ENCODE peak calls at places on chromosomes 1 and 21, in ten cellular contexts. One of them, this sample, is unnamed.

GRCh38 chr1:25813734-25814471 is 5.9 kb upstream of the MTFR1L start:
- DNase-seq in stimulated activated CD4-positive, alpha-beta T cell treated with anti-CD3 and anti-CD28 coated beads, TNF-alpha, amount 100 ng/mL, for 24 hours: no peak
- DNase-seq in activated CD4-positive, alpha-beta memory T cell treated with anti-CD3 and anti-CD28 coated beads, Interleukin-2, amount 10 ng/mL, durations not matched to agents 7 days and 5 days: no peak
- DNase-seq in iPS-NIHi11: no peak
- DNase-seq in H7: peak
- DNase-seq in naive thymus-derived CD8-positive, alpha-beta T cell: no peak
- DNase-seq in aorta: no peak
- DNase-seq in activated T-cell treated with anti-CD3 and anti-CD28 coated beads for 1 hour: no peak
- DNase-seq in cortex of kidney: no peak
- DNase-seq in amniotic stem cell: no peak
- DNase-seq in this sample: no peak

GRCh38 chr1:53197301-53198205 is 929 bp downstream of the CPT2 start:
- DNase-seq in stimulated activated CD4-positive, alpha-beta T cell treated with anti-CD3 and anti-CD28 coated beads, TNF-alpha, amount 100 ng/mL, for 24 hours: no peak
- DNase-seq in naive thymus-derived CD8-positive, alpha-beta T cell: no peak
- DNase-seq in H7: peak
- DNase-seq in activated T-cell treated with anti-CD3 and anti-CD28 coated beads for 1 hour: no peak
- DNase-seq in amniotic stem cell: no peak
- DNase-seq in iPS-NIHi11: peak
- DNase-seq in aorta: no peak
- DNase-seq in activated CD4-positive, alpha-beta memory T cell treated with anti-CD3 and anti-CD28 coated beads, Interleukin-2, amount 10 ng/mL, durations not matched to agents 7 days and 5 days: no peak
- DNase-seq in cortex of kidney: no peak
- DNase-seq in this sample: peak

GRCh38 chr1:235917267-235917811 is 50.6 kb upstream of the LYST start:
- DNase-seq in aorta: peak
- DNase-seq in activated CD4-positive, alpha-beta memory T cell treated with anti-CD3 and anti-CD28 coated beads, Interleukin-2, amount 10 ng/mL, durations not matched to agents 7 days and 5 days: peak
- DNase-seq in stimulated activated CD4-positive, alpha-beta T cell treated with anti-CD3 and anti-CD28 coated beads, TNF-alpha, amount 100 ng/mL, for 24 hours: peak
- DNase-seq in cortex of kidney: no peak
- DNase-seq in H7: no peak
- DNase-seq in activated T-cell treated with anti-CD3 and anti-CD28 coated beads for 1 hour: peak
- DNase-seq in naive thymus-derived CD8-positive, alpha-beta T cell: peak
- DNase-seq in iPS-NIHi11: no peak
- DNase-seq in amniotic stem cell: peak
- DNase-seq in this sample: peak

GRCh38 chr1:61050541-61051454 is 31.6 kb upstream of the NFIA start:
- DNase-seq in H7: peak
- DNase-seq in stimulated activated CD4-positive, alpha-beta T cell treated with anti-CD3 and anti-CD28 coated beads, TNF-alpha, amount 100 ng/mL, for 24 hours: no peak
- DNase-seq in activated CD4-positive, alpha-beta memory T cell treated with anti-CD3 and anti-CD28 coated beads, Interleukin-2, amount 10 ng/mL, durations not matched to agents 7 days and 5 days: no peak
- DNase-seq in amniotic stem cell: no peak
- DNase-seq in cortex of kidney: no peak
- DNase-seq in activated T-cell treated with anti-CD3 and anti-CD28 coated beads for 1 hour: no peak
- DNase-seq in iPS-NIHi11: peak
- DNase-seq in naive thymus-derived CD8-positive, alpha-beta T cell: peak
- DNase-seq in aorta: peak
- DNase-seq in this sample: peak

GRCh38 chr1:223363856-223364684 is at the start of gene SUSD4:
- DNase-seq in amniotic stem cell: no peak
- DNase-seq in iPS-NIHi11: peak
- DNase-seq in H7: peak
- DNase-seq in activated T-cell treated with anti-CD3 and anti-CD28 coated beads for 1 hour: peak
- DNase-seq in naive thymus-derived CD8-positive, alpha-beta T cell: peak
- DNase-seq in stimulated activated CD4-positive, alpha-beta T cell treated with anti-CD3 and anti-CD28 coated beads, TNF-alpha, amount 100 ng/mL, for 24 hours: peak
- DNase-seq in aorta: no peak
- DNase-seq in activated CD4-positive, alpha-beta memory T cell treated with anti-CD3 and anti-CD28 coated beads, Interleukin-2, amount 10 ng/mL, durations not matched to agents 7 days and 5 days: peak
- DNase-seq in cortex of kidney: peak
- DNase-seq in this sample: no peak

GRCh38 chr1:2103901-2104590 is 53.8 kb downstream of the PRKCZ start:
- DNase-seq in aorta: peak
- DNase-seq in activated CD4-positive, alpha-beta memory T cell treated with anti-CD3 and anti-CD28 coated beads, Interleukin-2, amount 10 ng/mL, durations not matched to agents 7 days and 5 days: no peak
- DNase-seq in cortex of kidney: no peak
- DNase-seq in activated T-cell treated with anti-CD3 and anti-CD28 coated beads for 1 hour: no peak
- DNase-seq in H7: no peak
- DNase-seq in naive thymus-derived CD8-positive, alpha-beta T cell: no peak
- DNase-seq in stimulated activated CD4-positive, alpha-beta T cell treated with anti-CD3 and anti-CD28 coated beads, TNF-alpha, amount 100 ng/mL, for 24 hours: no peak
- DNase-seq in amniotic stem cell: no peak
- DNase-seq in iPS-NIHi11: no peak
- DNase-seq in this sample: no peak

GRCh38 chr1:160001440-160001839 is 30.4 kb downstream of the PIGM start:
- DNase-seq in stimulated activated CD4-positive, alpha-beta T cell treated with anti-CD3 and anti-CD28 coated beads, TNF-alpha, amount 100 ng/mL, for 24 hours: no peak
- DNase-seq in activated CD4-positive, alpha-beta memory T cell treated with anti-CD3 and anti-CD28 coated beads, Interleukin-2, amount 10 ng/mL, durations not matched to agents 7 days and 5 days: no peak
- DNase-seq in iPS-NIHi11: no peak
- DNase-seq in activated T-cell treated with anti-CD3 and anti-CD28 coated beads for 1 hour: no peak
- DNase-seq in H7: no peak
- DNase-seq in amniotic stem cell: no peak
- DNase-seq in cortex of kidney: no peak
- DNase-seq in naive thymus-derived CD8-positive, alpha-beta T cell: no peak
- DNase-seq in aorta: no peak
- DNase-seq in this sample: no peak

GRCh38 chr21:38832664-38833063 is 26.9 kb downstream of the ETS2 start:
- DNase-seq in stimulated activated CD4-positive, alpha-beta T cell treated with anti-CD3 and anti-CD28 coated beads, TNF-alpha, amount 100 ng/mL, for 24 hours: no peak
- DNase-seq in H7: no peak
- DNase-seq in iPS-NIHi11: no peak
- DNase-seq in naive thymus-derived CD8-positive, alpha-beta T cell: no peak
- DNase-seq in aorta: no peak
- DNase-seq in cortex of kidney: no peak
- DNase-seq in activated CD4-positive, alpha-beta memory T cell treated with anti-CD3 and anti-CD28 coated beads, Interleukin-2, amount 10 ng/mL, durations not matched to agents 7 days and 5 days: no peak
- DNase-seq in amniotic stem cell: no peak
- DNase-seq in activated T-cell treated with anti-CD3 and anti-CD28 coated beads for 1 hour: no peak
- DNase-seq in this sample: no peak

GRCh38 chr1:178004926-178005391 is 35.1 kb upstream of the SEC16B start:
- DNase-seq in stimulated activated CD4-positive, alpha-beta T cell treated with anti-CD3 and anti-CD28 coated beads, TNF-alpha, amount 100 ng/mL, for 24 hours: no peak
- DNase-seq in iPS-NIHi11: no peak
- DNase-seq in H7: no peak
- DNase-seq in activated CD4-positive, alpha-beta memory T cell treated with anti-CD3 and anti-CD28 coated beads, Interleukin-2, amount 10 ng/mL, durations not matched to agents 7 days and 5 days: no peak
- DNase-seq in naive thymus-derived CD8-positive, alpha-beta T cell: no peak
- DNase-seq in aorta: no peak
- DNase-seq in amniotic stem cell: no peak
- DNase-seq in cortex of kidney: no peak
- DNase-seq in activated T-cell treated with anti-CD3 and anti-CD28 coated beads for 1 hour: no peak
- DNase-seq in this sample: no peak

GRCh38 chr1:109275706-109276345 is 7.1 kb downstream of the PSRC1 start:
- DNase-seq in activated CD4-positive, alpha-beta memory T cell treated with anti-CD3 and anti-CD28 coated beads, Interleukin-2, amount 10 ng/mL, durations not matched to agents 7 days and 5 days: no peak
- DNase-seq in iPS-NIHi11: no peak
- DNase-seq in cortex of kidney: no peak
- DNase-seq in stimulated activated CD4-positive, alpha-beta T cell treated with anti-CD3 and anti-CD28 coated beads, TNF-alpha, amount 100 ng/mL, for 24 hours: no peak
- DNase-seq in naive thymus-derived CD8-positive, alpha-beta T cell: no peak
- DNase-seq in aorta: no peak
- DNase-seq in amniotic stem cell: no peak
- DNase-seq in activated T-cell treated with anti-CD3 and anti-CD28 coated beads for 1 hour: no peak
- DNase-seq in H7: no peak
- DNase-seq in this sample: no peak

GRCh38 chr1:155871390-155871789 is 12.0 kb downstream of the SYT11 start:
- DNase-seq in H7: no peak
- DNase-seq in naive thymus-derived CD8-positive, alpha-beta T cell: no peak
- DNase-seq in cortex of kidney: no peak
- DNase-seq in activated CD4-positive, alpha-beta memory T cell treated with anti-CD3 and anti-CD28 coated beads, Interleukin-2, amount 10 ng/mL, durations not matched to agents 7 days and 5 days: no peak
- DNase-seq in amniotic stem cell: no peak
- DNase-seq in stimulated activated CD4-positive, alpha-beta T cell treated with anti-CD3 and anti-CD28 coated beads, TNF-alpha, amount 100 ng/mL, for 24 hours: no peak
- DNase-seq in aorta: peak
- DNase-seq in activated T-cell treated with anti-CD3 and anti-CD28 coated beads for 1 hour: no peak
- DNase-seq in iPS-NIHi11: no peak
- DNase-seq in this sample: peak

GRCh38 chr1:66372522-66373071 is 161.4 kb upstream of the SGIP1 start:
- DNase-seq in cortex of kidney: no peak
- DNase-seq in stimulated activated CD4-positive, alpha-beta T cell treated with anti-CD3 and anti-CD28 coated beads, TNF-alpha, amount 100 ng/mL, for 24 hours: no peak
- DNase-seq in naive thymus-derived CD8-positive, alpha-beta T cell: no peak
- DNase-seq in activated CD4-positive, alpha-beta memory T cell treated with anti-CD3 and anti-CD28 coated beads, Interleukin-2, amount 10 ng/mL, durations not matched to agents 7 days and 5 days: peak
- DNase-seq in H7: no peak
- DNase-seq in aorta: no peak
- DNase-seq in activated T-cell treated with anti-CD3 and anti-CD28 coated beads for 1 hour: no peak
- DNase-seq in iPS-NIHi11: no peak
- DNase-seq in amniotic stem cell: no peak
- DNase-seq in this sample: no peak

GRCh38 chr1:22848374-22848773 is 124.3 kb downstream of the LACTBL1 start:
- DNase-seq in iPS-NIHi11: no peak
- DNase-seq in aorta: no peak
- DNase-seq in amniotic stem cell: no peak
- DNase-seq in H7: no peak
- DNase-seq in activated T-cell treated with anti-CD3 and anti-CD28 coated beads for 1 hour: no peak
- DNase-seq in activated CD4-positive, alpha-beta memory T cell treated with anti-CD3 and anti-CD28 coated beads, Interleukin-2, amount 10 ng/mL, durations not matched to agents 7 days and 5 days: no peak
- DNase-seq in stimulated activated CD4-positive, alpha-beta T cell treated with anti-CD3 and anti-CD28 coated beads, TNF-alpha, amount 100 ng/mL, for 24 hours: no peak
- DNase-seq in naive thymus-derived CD8-positive, alpha-beta T cell: no peak
- DNase-seq in cortex of kidney: no peak
- DNase-seq in this sample: no peak

GRCh38 chr1:187408217-187409004 is 579.7 kb downstream of the PLA2G4A start:
- DNase-seq in naive thymus-derived CD8-positive, alpha-beta T cell: no peak
- DNase-seq in activated T-cell treated with anti-CD3 and anti-CD28 coated beads for 1 hour: no peak
- DNase-seq in amniotic stem cell: no peak
- DNase-seq in H7: no peak
- DNase-seq in stimulated activated CD4-positive, alpha-beta T cell treated with anti-CD3 and anti-CD28 coated beads, TNF-alpha, amount 100 ng/mL, for 24 hours: no peak
- DNase-seq in cortex of kidney: no peak
- DNase-seq in iPS-NIHi11: no peak
- DNase-seq in activated CD4-positive, alpha-beta memory T cell treated with anti-CD3 and anti-CD28 coated beads, Interleukin-2, amount 10 ng/mL, durations not matched to agents 7 days and 5 days: no peak
- DNase-seq in aorta: no peak
- DNase-seq in this sample: no peak

GRCh38 chr1:243723458-243724043 is 126.5 kb downstream of the AKT3 start:
- DNase-seq in aorta: no peak
- DNase-seq in amniotic stem cell: no peak
- DNase-seq in H7: no peak
- DNase-seq in stimulated activated CD4-positive, alpha-beta T cell treated with anti-CD3 and anti-CD28 coated beads, TNF-alpha, amount 100 ng/mL, for 24 hours: peak
- DNase-seq in activated CD4-positive, alpha-beta memory T cell treated with anti-CD3 and anti-CD28 coated beads, Interleukin-2, amount 10 ng/mL, durations not matched to agents 7 days and 5 days: no peak
- DNase-seq in cortex of kidney: no peak
- DNase-seq in iPS-NIHi11: no peak
- DNase-seq in activated T-cell treated with anti-CD3 and anti-CD28 coated beads for 1 hour: no peak
- DNase-seq in naive thymus-derived CD8-positive, alpha-beta T cell: no peak
- DNase-seq in this sample: no peak

GRCh38 chr1:71054281-71054731 is 6.7 kb upstream of the PTGER3 start:
- DNase-seq in naive thymus-derived CD8-positive, alpha-beta T cell: no peak
- DNase-seq in cortex of kidney: no peak
- DNase-seq in stimulated activated CD4-positive, alpha-beta T cell treated with anti-CD3 and anti-CD28 coated beads, TNF-alpha, amount 100 ng/mL, for 24 hours: peak
- DNase-seq in activated CD4-positive, alpha-beta memory T cell treated with anti-CD3 and anti-CD28 coated beads, Interleukin-2, amount 10 ng/mL, durations not matched to agents 7 days and 5 days: no peak
- DNase-seq in H7: peak
- DNase-seq in iPS-NIHi11: no peak
- DNase-seq in amniotic stem cell: no peak
- DNase-seq in activated T-cell treated with anti-CD3 and anti-CD28 coated beads for 1 hour: no peak
- DNase-seq in aorta: no peak
- DNase-seq in this sample: no peak

GRCh38 chr1:9753121-9753531 is 70.6 kb downstream of the CLSTN1 start:
- DNase-seq in naive thymus-derived CD8-positive, alpha-beta T cell: no peak
- DNase-seq in activated T-cell treated with anti-CD3 and anti-CD28 coated beads for 1 hour: no peak
- DNase-seq in stimulated activated CD4-positive, alpha-beta T cell treated with anti-CD3 and anti-CD28 coated beads, TNF-alpha, amount 100 ng/mL, for 24 hours: no peak
- DNase-seq in activated CD4-positive, alpha-beta memory T cell treated with anti-CD3 and anti-CD28 coated beads, Interleukin-2, amount 10 ng/mL, durations not matched to agents 7 days and 5 days: no peak
- DNase-seq in aorta: peak
- DNase-seq in iPS-NIHi11: no peak
- DNase-seq in amniotic stem cell: peak
- DNase-seq in H7: no peak
- DNase-seq in cortex of kidney: no peak
- DNase-seq in this sample: no peak

GRCh38 chr1:215201301-215201700 is 118.8 kb downstream of the KCNK2 start:
- DNase-seq in iPS-NIHi11: no peak
- DNase-seq in naive thymus-derived CD8-positive, alpha-beta T cell: no peak
- DNase-seq in stimulated activated CD4-positive, alpha-beta T cell treated with anti-CD3 and anti-CD28 coated beads, TNF-alpha, amount 100 ng/mL, for 24 hours: no peak
- DNase-seq in cortex of kidney: no peak
- DNase-seq in amniotic stem cell: no peak
- DNase-seq in activated CD4-positive, alpha-beta memory T cell treated with anti-CD3 and anti-CD28 coated beads, Interleukin-2, amount 10 ng/mL, durations not matched to agents 7 days and 5 days: no peak
- DNase-seq in H7: no peak
- DNase-seq in activated T-cell treated with anti-CD3 and anti-CD28 coated beads for 1 hour: no peak
- DNase-seq in aorta: no peak
- DNase-seq in this sample: no peak

GRCh38 chr1:229374485-229374884 is 31.6 kb upstream of the CCSAP start:
- DNase-seq in activated T-cell treated with anti-CD3 and anti-CD28 coated beads for 1 hour: no peak
- DNase-seq in naive thymus-derived CD8-positive, alpha-beta T cell: no peak
- DNase-seq in cortex of kidney: no peak
- DNase-seq in iPS-NIHi11: no peak
- DNase-seq in aorta: no peak
- DNase-seq in activated CD4-positive, alpha-beta memory T cell treated with anti-CD3 and anti-CD28 coated beads, Interleukin-2, amount 10 ng/mL, durations not matched to agents 7 days and 5 days: no peak
- DNase-seq in amniotic stem cell: no peak
- DNase-seq in stimulated activated CD4-positive, alpha-beta T cell treated with anti-CD3 and anti-CD28 coated beads, TNF-alpha, amount 100 ng/mL, for 24 hours: no peak
- DNase-seq in H7: no peak
- DNase-seq in this sample: no peak

GRCh38 chr21:40245021-40245420 is 377.8 kb downstream of the PCP4 start:
- DNase-seq in activated T-cell treated with anti-CD3 and anti-CD28 coated beads for 1 hour: no peak
- DNase-seq in H7: no peak
- DNase-seq in stimulated activated CD4-positive, alpha-beta T cell treated with anti-CD3 and anti-CD28 coated beads, TNF-alpha, amount 100 ng/mL, for 24 hours: no peak
- DNase-seq in aorta: no peak
- DNase-seq in amniotic stem cell: no peak
- DNase-seq in naive thymus-derived CD8-positive, alpha-beta T cell: no peak
- DNase-seq in cortex of kidney: no peak
- DNase-seq in iPS-NIHi11: no peak
- DNase-seq in activated CD4-positive, alpha-beta memory T cell treated with anti-CD3 and anti-CD28 coated beads, Interleukin-2, amount 10 ng/mL, durations not matched to agents 7 days and 5 days: no peak
- DNase-seq in this sample: no peak

GRCh38 chr21:17903029-17903806 is 84.1 kb upstream of the C21orf91 start:
- DNase-seq in activated CD4-positive, alpha-beta memory T cell treated with anti-CD3 and anti-CD28 coated beads, Interleukin-2, amount 10 ng/mL, durations not matched to agents 7 days and 5 days: no peak
- DNase-seq in aorta: no peak
- DNase-seq in stimulated activated CD4-positive, alpha-beta T cell treated with anti-CD3 and anti-CD28 coated beads, TNF-alpha, amount 100 ng/mL, for 24 hours: no peak
- DNase-seq in activated T-cell treated with anti-CD3 and anti-CD28 coated beads for 1 hour: no peak
- DNase-seq in naive thymus-derived CD8-positive, alpha-beta T cell: no peak
- DNase-seq in H7: peak
- DNase-seq in cortex of kidney: no peak
- DNase-seq in iPS-NIHi11: peak
- DNase-seq in amniotic stem cell: peak
- DNase-seq in this sample: no peak

GRCh38 chr1:161084205-161084988 is 5.0 kb downstream of the NECTIN4 start:
- DNase-seq in activated T-cell treated with anti-CD3 and anti-CD28 coated beads for 1 hour: no peak
- DNase-seq in aorta: no peak
- DNase-seq in activated CD4-positive, alpha-beta memory T cell treated with anti-CD3 and anti-CD28 coated beads, Interleukin-2, amount 10 ng/mL, durations not matched to agents 7 days and 5 days: no peak
- DNase-seq in H7: peak
- DNase-seq in iPS-NIHi11: no peak
- DNase-seq in cortex of kidney: no peak
- DNase-seq in stimulated activated CD4-positive, alpha-beta T cell treated with anti-CD3 and anti-CD28 coated beads, TNF-alpha, amount 100 ng/mL, for 24 hours: no peak
- DNase-seq in naive thymus-derived CD8-positive, alpha-beta T cell: no peak
- DNase-seq in amniotic stem cell: no peak
- DNase-seq in this sample: no peak

GRCh38 chr1:68916227-68916853 is 419.5 kb upstream of the DEPDC1 start:
- DNase-seq in activated T-cell treated with anti-CD3 and anti-CD28 coated beads for 1 hour: no peak
- DNase-seq in cortex of kidney: no peak
- DNase-seq in naive thymus-derived CD8-positive, alpha-beta T cell: no peak
- DNase-seq in aorta: peak
- DNase-seq in activated CD4-positive, alpha-beta memory T cell treated with anti-CD3 and anti-CD28 coated beads, Interleukin-2, amount 10 ng/mL, durations not matched to agents 7 days and 5 days: no peak
- DNase-seq in H7: no peak
- DNase-seq in amniotic stem cell: peak
- DNase-seq in stimulated activated CD4-positive, alpha-beta T cell treated with anti-CD3 and anti-CD28 coated beads, TNF-alpha, amount 100 ng/mL, for 24 hours: no peak
- DNase-seq in iPS-NIHi11: peak
- DNase-seq in this sample: no peak